ENCODE peak calls at places on chromosomes 13 and 19, in four cellular contexts. F is activated naive CD4-positive, alpha-beta T cell treated with anti-CD3 and anti-CD28 coated beads, Interleukin-2, amount 10 ng/mL, durations not matched to agents 7 days and 5 days; O is NCI-H187; D is stimulated activated naive CD4-positive, alpha-beta T cell treated with Interleukin-2 at 50 U/mL for 16 hours. B is an unnamed sample.
A peak's percentile ranks its signal among the peaks of the same experiment; 100 is the strongest.

GRCh38 chr19:11381535-11382369 is 2.4 kb downstream of the EPOR start:
- DNase-seq in F (peak; percentile 89), O (no peak), D (peak; percentile 70), B (peak; percentile 90)

GRCh38 chr13:66835040-66835628 is 395.0 kb downstream of the PCDH9 start:
- DNase-seq in F (no peak), O (peak; percentile 80), D (no peak), B (no peak)

GRCh38 chr13:46595136-46595917 is 42.4 kb downstream of the LRCH1 start:
- DNase-seq in F (no peak), O (no peak), D (no peak), B (no peak)

GRCh38 chr19:17496337-17496997 is 15.0 kb upstream of the PGLS start:
- DNase-seq in F (peak; percentile 89), O (no peak), D (peak; percentile 76), B (peak; percentile 81)

GRCh38 chr19:15101479-15102082 is 5.6 kb upstream of the SYDE1 start:
- DNase-seq in F (peak; percentile 76), O (no peak), D (peak; percentile 29), B (peak; percentile 49)

GRCh38 chr19:18771328-18772242 is 19.5 kb downstream of the COMP start:
- DNase-seq in F (no peak), O (no peak), D (no peak), B (no peak)

GRCh38 chr13:99811067-99811715 is 160.4 kb downstream of the ZIC5 start:
- DNase-seq in F (no peak), O (no peak), D (no peak), B (no peak)

GRCh38 chr19:2171349-2172145 is 7.8 kb downstream of the DOT1L start:
- DNase-seq in F (peak; percentile 59), O (no peak), D (peak; percentile 88), B (no peak)

GRCh38 chr13:43441916-43442315 is 344.9 kb downstream of the ENOX1 start:
- DNase-seq in F (no peak), O (no peak), D (no peak), B (no peak)

GRCh38 chr13:59710995-59711701 is 452.6 kb downstream of the DIAPH3 start:
- DNase-seq in F (no peak), O (no peak), D (no peak), B (no peak)

GRCh38 chr13:64397699-64398098 is 2832.4 kb downstream of the PCDH9 start:
- DNase-seq in F (no peak), O (no peak), D (no peak), B (no peak)

GRCh38 chr19:43519436-43520088 is 7.4 kb downstream of the ETHE1 start:
- DNase-seq in F (peak; percentile 86), O (peak; percentile 31), D (peak; percentile 75), B (peak; percentile 52)

GRCh38 chr13:24500977-24501376 is 11.6 kb downstream of the PARP4 start:
- DNase-seq in F (no peak), O (no peak), D (no peak), B (no peak)

GRCh38 chr19:39870171-39870971 is 24.2 kb upstream of the FBL start:
- DNase-seq in F (no peak), O (peak; percentile 68), D (no peak), B (no peak)

GRCh38 chr13:23087884-23088283 is 92.9 kb upstream of the SGCG start:
- DNase-seq in F (peak; percentile 33), O (no peak), D (no peak), B (peak; percentile 22)

GRCh38 chr19:12767666-12768065 is 7.7 kb downstream of the HOOK2 start:
- DNase-seq in F (no peak), O (no peak), D (no peak), B (no peak)

GRCh38 chr19:43673702-43674629 is 4.0 kb upstream of the PLAUR start:
- DNase-seq in F (no peak), O (no peak), D (no peak), B (no peak)

GRCh38 chr19:43532571-43532961 is 422 bp upstream of the ZNF575 start:
- DNase-seq in F (peak; percentile 80), O (no peak), D (peak; percentile 64), B (no peak)

GRCh38 chr19:3474015-3474414 is 6.3 kb downstream of the SMIM24 start:
- DNase-seq in F (no peak), O (no peak), D (no peak), B (no peak)

GRCh38 chr13:21075303-21076264 is 14.2 kb upstream of the LATS2 start:
- DNase-seq in F (peak; percentile 47), O (no peak), D (peak; percentile 32), B (no peak)

GRCh38 chr13:41465215-41465907 is 8.0 kb downstream of the RGCC start:
- DNase-seq in F (peak; percentile 95), O (no peak), D (peak; percentile 87), B (peak; percentile 92)

GRCh38 chr19:13085673-13086072 is 17.0 kb downstream of the LYL1 start:
- DNase-seq in F (no peak), O (no peak), D (no peak), B (no peak)

GRCh38 chr19:50567882-50568281 is 353 bp downstream of the LRRC4B start:
- DNase-seq in F (no peak), O (no peak), D (no peak), B (no peak)

GRCh38 chr19:40403262-40403984 is 9.8 kb downstream of the PRX start:
- DNase-seq in F (peak; percentile 92), O (peak; percentile 48), D (peak; percentile 77), B (peak; percentile 72)

GRCh38 chr13:44337581-44337980 is 36.0 kb upstream of the SERP2 start:
- DNase-seq in F (no peak), O (no peak), D (no peak), B (no peak)

GRCh38 chr19:49879243-49879960 is 1.9 kb downstream of the TBC1D17 start:
- DNase-seq in F (peak; percentile 42), O (no peak), D (no peak), B (peak; percentile 84)

GRCh38 chr19:54192972-54193371 is 1.9 kb downstream of the TSEN34 start:
- DNase-seq in F (no peak), O (no peak), D (no peak), B (no peak)